ENCODE peak calls at places on chromosome 21, in five cellular contexts. O is IMR-90, C is H1, K is mesenchymal stem cell, V is trophoblast cell. N is an unnamed sample.

GRCh38 chr21:46509760-46510159 is 51.1 kb downstream of the DIP2A start:
- DNase-seq in O (peak; percentile 81), C (no peak), K (peak; percentile 14), V (no peak), N (no peak)

GRCh38 chr21:44285547-44285992 is at the start of gene AIRE:
- DNase-seq in O (peak; percentile 29), C (no peak), K (peak; percentile 57), V (peak; percentile 55), N (no peak)

GRCh38 chr21:42578034-42578433 is 64.4 kb downstream of the SLC37A1 start:
- DNase-seq in O (no peak), C (no peak), K (no peak), V (no peak), N (no peak)

GRCh38 chr21:39238275-39238674 is 55.0 kb upstream of the PSMG1 start:
- DNase-seq in O (no peak), C (no peak), K (no peak), V (no peak), N (no peak)

GRCh38 chr21:37673801-37674575 is 242.3 kb downstream of the KCNJ6 start:
- DNase-seq in O (no peak), C (no peak), K (no peak), V (peak; percentile 55), N (no peak)

GRCh38 chr21:29849735-29850176 is 90.0 kb downstream of the GRIK1 start:
- DNase-seq in O (peak; percentile 57), C (peak; percentile 55), K (peak; percentile 62), V (peak; percentile 73), N (peak; percentile 68)

GRCh38 chr21:36425286-36425685 is 40.1 kb downstream of the CHAF1B start:
- DNase-seq in O (peak; percentile 84), C (no peak), K (peak; percentile 39), V (no peak), N (no peak)

GRCh38 chr21:31900121-31900895 is 27.5 kb downstream of the HUNK start:
- DNase-seq in O (no peak), C (no peak), K (no peak), V (no peak), N (no peak)

GRCh38 chr21:37073417-37074194 is 552 bp downstream of the TTC3 start:
- DNase-seq in O (peak; percentile 67), C (peak; percentile 56), K (peak; percentile 78), V (peak; percentile 48), N (no peak)

GRCh38 chr21:36722370-36723368 is 23.8 kb downstream of the SIM2 start:
- DNase-seq in O (no peak), C (no peak), K (no peak), V (no peak), N (no peak)

GRCh38 chr21:31298618-31299269 is 45.3 kb downstream of the TIAM1 start:
- DNase-seq in O (no peak), C (no peak), K (no peak), V (no peak), N (no peak)

GRCh38 chr21:45818276-45818903 is 163.2 kb upstream of the COL6A1 start:
- DNase-seq in O (peak; percentile 90), C (no peak), K (peak; percentile 94), V (peak; percentile 79), N (no peak)

GRCh38 chr21:21085206-21085605 is 87.0 kb downstream of the NCAM2 start:
- DNase-seq in O (no peak), C (no peak), K (no peak), V (no peak), N (no peak)

GRCh38 chr21:46210378-46211136 is 18.0 kb downstream of the LSS start:
- DNase-seq in O (no peak), C (no peak), K (no peak), V (no peak), N (no peak)

GRCh38 chr21:32328595-32328994 is 29.9 kb downstream of the MRAP start:
- DNase-seq in O (peak; percentile 64), C (no peak), K (peak; percentile 79), V (no peak), N (no peak)

GRCh38 chr21:29209696-29210095 is 79.3 kb downstream of the MAP3K7CL start:
- DNase-seq in O (peak; percentile 78), C (no peak), K (no peak), V (no peak), N (no peak)

GRCh38 chr21:45472445-45473365 is 67.7 kb downstream of the COL18A1 start:
- DNase-seq in O (no peak), C (no peak), K (no peak), V (no peak), N (no peak)

GRCh38 chr21:28633803-28634572 is 358.7 kb downstream of the LTN1 start:
- DNase-seq in O (peak; percentile 95), C (no peak), K (peak; percentile 46), V (no peak), N (no peak)

GRCh38 chr21:14617040-14617393 is 70.9 kb upstream of the SAMSN1 start:
- DNase-seq in O (no peak), C (no peak), K (no peak), V (no peak), N (peak; percentile 34)
- H3K4me1 ChIP-seq in O (no peaks in the 10 kb centered on the region), C (peaks cover 18% of the 10 kb centered on the region), K (no peaks in the 10 kb centered on the region), V (no peaks in the 10 kb centered on the region), N (peaks cover 9% of the 10 kb centered on the region)

DNA sequence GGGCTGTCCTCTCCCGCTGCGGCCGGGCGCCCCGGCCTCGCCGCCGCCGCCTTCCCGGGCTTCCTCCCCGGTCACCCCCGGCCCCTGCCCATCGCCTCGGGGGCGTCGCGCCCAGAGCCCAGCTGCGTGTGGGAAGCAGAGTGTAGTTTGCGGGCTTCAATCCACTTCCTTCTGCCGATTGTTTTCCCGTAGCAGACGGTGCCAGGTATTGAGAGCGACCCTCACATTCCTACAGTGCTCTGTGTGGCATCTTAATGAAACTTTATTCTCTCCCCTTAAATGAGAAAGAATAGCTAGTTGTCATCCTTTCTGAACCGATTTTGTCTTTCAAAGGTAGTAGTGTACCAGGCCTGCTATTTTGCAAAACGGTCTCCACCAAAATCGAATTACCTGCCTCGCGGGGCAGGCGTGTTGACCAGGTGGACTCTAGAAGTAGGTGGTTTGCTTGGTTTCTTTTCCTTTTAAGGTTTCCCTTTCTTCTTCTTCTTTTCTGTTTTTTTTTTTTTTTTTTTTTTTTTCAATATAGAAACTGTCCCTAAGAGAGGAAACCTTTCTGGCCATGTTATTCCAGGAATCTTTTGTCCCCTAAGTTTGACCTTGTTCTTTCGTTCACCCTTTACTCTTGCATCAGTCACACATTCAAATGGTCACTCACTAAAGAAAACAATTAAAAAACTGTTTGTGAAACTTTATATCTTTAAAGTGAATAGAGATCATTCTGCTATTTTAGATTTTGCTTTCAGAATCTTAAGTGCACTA is 881 bp downstream of the USP25 start:
- DNase-seq in O (no peak), C (no peak), K (peak; percentile 21), V (peak; percentile 41), N (no peak)
- H3K14ac ChIP-seq in O (peak overlapping the region; percentile 95), C (peak overlapping the region; percentile 58), K (peak overlapping the region; percentile 97), V (peak overlapping the region; percentile 100), N (peak overlapping the region; percentile 86)

GRCh38 chr21:14739590-14739989 is 193.5 kb upstream of the SAMSN1 start:
- DNase-seq in O (no peak), C (no peak), K (no peak), V (no peak), N (no peak)
- H4K91ac ChIP-seq in O (no peak overlapping the region), C (no peak overlapping the region), K (no peak overlapping the region), V (no peak overlapping the region), N (no peak overlapping the region)

GRCh38 chr21:34595457-34595856 is 19.5 kb downstream of the RCAN1 start:
- DNase-seq in O (no peak), C (peak; percentile 28), K (peak; percentile 25), V (peak; percentile 97), N (no peak)
- H3K4me1 ChIP-seq in O (peaks cover 6% of the 10 kb centered on the region), C (no peaks in the 10 kb centered on the region), K (no peaks in the 10 kb centered on the region), V (peaks cover 18% of the 10 kb centered on the region), N (peaks cover 4% of the 10 kb centered on the region)

N was measured in H9.